ENCODE peak calls at places on chromosome 15, in seven cellular contexts. T is epithelial cell of prostate, S is T-helper 2 cell, B is endothelial cell, W is LHCN-M2, C is MM.1S, V is erythroblast. R is an unnamed sample.

GRCh38 chr15:22811640-22812039 is 25.2 kb downstream of the NIPA1 start:
- DNase-seq in C (no peak), V (peak; percentile 37), B (peak; percentile 46), W (peak; percentile 16), T (no peak), S (no peak), R (no peak)

GRCh38 chr15:35019401-35020327 is 31.6 kb upstream of the ZNF770 start:
- DNase-seq in W (no peak), S (no peak), T (no peak), C (peak; percentile 53), V (no peak), B (no peak), R (no peak)

GRCh38 chr15:29222129-29222853 is 47.3 kb downstream of the NSMCE3 start:
- DNase-seq in S (no peak), V (no peak), T (no peak), C (no peak), W (no peak), B (no peak), R (no peak)

GRCh38 chr15:36449084-36449661 is 130.3 kb upstream of the CDIN1 start:
- DNase-seq in V (peak; percentile 90), T (no peak), S (no peak), C (no peak), W (peak; percentile 46), B (no peak), R (no peak)

GRCh38 chr15:72358121-72358520 is 17.7 kb downstream of the HEXA start:
- DNase-seq in C (no peak), W (no peak), T (no peak), V (no peak), B (no peak), S (no peak), R (no peak)

GRCh38 chr15:31480356-31481058 is 153.9 kb downstream of the KLF13 start:
- DNase-seq in B (no peak), W (no peak), S (no peak), V (no peak), T (no peak), C (no peak), R (no peak)

GRCh38 chr15:87755226-87755625 is 501.3 kb downstream of the NTRK3 start:
- DNase-seq in C (peak; percentile 9), V (no peak), B (no peak), T (no peak), S (no peak), W (no peak), R (no peak)

GRCh38 chr15:63896336-63897115 is 62.8 kb upstream of the HERC1 start:
- DNase-seq in S (no peak), B (no peak), V (peak; percentile 87), T (no peak), W (peak; percentile 97), C (peak; percentile 87), R (no peak)

GRCh38 chr15:40241305-40242215 is 2.7 kb downstream of the PAK6 start:
- DNase-seq in W (no peak), S (no peak), T (no peak), V (no peak), B (no peak), C (no peak), R (no peak)

GRCh38 chr15:60464836-60465630 is 13.9 kb downstream of the ICE2 start:
- DNase-seq in S (no peak), T (no peak), C (no peak), V (no peak), B (no peak), W (peak; percentile 78), R (no peak)

GRCh38 chr15:89654311-89654761 is 931 bp downstream of the KIF7 start:
- DNase-seq in T (no peak), C (no peak), S (no peak), B (no peak), W (peak; percentile 13), V (no peak), R (no peak)